ENCODE peak calls at places on chromosomes 16 and 17, in five cellular contexts. One of them, this sample, is unnamed.

GRCh38 chr16:69564845-69565610 is 738 bp upstream of the NFAT5 start:
- DNase-seq in CD8-positive, alpha-beta T cell: no peak
- DNase-seq in uterus: no peak
- DNase-seq in epithelial cell of esophagus: no peak
- DNase-seq in left lung: no peak
- DNase-seq in this sample: no peak

GRCh38 chr17:48970224-48970623 is 1.8 kb upstream of the GIP start:
- DNase-seq in CD8-positive, alpha-beta T cell: no peak
- DNase-seq in left lung: no peak
- DNase-seq in uterus: no peak
- DNase-seq in epithelial cell of esophagus: no peak
- DNase-seq in this sample: no peak

GRCh38 chr16:3787924-3788661 is 70.8 kb upstream of the TRAP1 start:
- DNase-seq in uterus: no peak
- DNase-seq in epithelial cell of esophagus: no peak
- DNase-seq in CD8-positive, alpha-beta T cell: no peak
- DNase-seq in left lung: no peak
- DNase-seq in this sample: no peak

GRCh38 chr17:15467592-15467991 is at the start of gene CDRT4:
- DNase-seq in uterus: no peak
- DNase-seq in epithelial cell of esophagus: no peak
- DNase-seq in left lung: no peak
- DNase-seq in CD8-positive, alpha-beta T cell: no peak
- DNase-seq in this sample: no peak

GRCh38 chr16:65409505-65409904 is 287.6 kb upstream of the CDH11 start:
- DNase-seq in epithelial cell of esophagus: peak; percentile 73
- DNase-seq in left lung: no peak
- DNase-seq in uterus: no peak
- DNase-seq in CD8-positive, alpha-beta T cell: no peak
- DNase-seq in this sample: peak; percentile 21

GRCh38 chr17:64707077-64707591 is 45.0 kb upstream of the SMURF2 start:
- DNase-seq in uterus: peak; percentile 87
- DNase-seq in CD8-positive, alpha-beta T cell: no peak
- DNase-seq in epithelial cell of esophagus: peak; percentile 99
- DNase-seq in left lung: peak; percentile 92
- DNase-seq in this sample: peak; percentile 99

GRCh38 chr17:8408371-8408770 is 10.7 kb upstream of the RNF222 start:
- DNase-seq in CD8-positive, alpha-beta T cell: no peak
- DNase-seq in epithelial cell of esophagus: peak; percentile 81
- DNase-seq in left lung: peak; percentile 81
- DNase-seq in uterus: no peak
- DNase-seq in this sample: no peak

GRCh38 chr17:3475812-3476686 is at the start of gene ASPA:
- DNase-seq in uterus: no peak
- DNase-seq in CD8-positive, alpha-beta T cell: no peak
- DNase-seq in epithelial cell of esophagus: peak; percentile 18
- DNase-seq in left lung: no peak
- DNase-seq in this sample: no peak

GRCh38 chr17:45936610-45937009 is 42.3 kb downstream of the MAPT start:
- DNase-seq in epithelial cell of esophagus: no peak
- DNase-seq in left lung: no peak
- DNase-seq in CD8-positive, alpha-beta T cell: no peak
- DNase-seq in uterus: no peak
- DNase-seq in this sample: no peak

GRCh38 chr17:40191237-40192208 is 14.3 kb downstream of the RAPGEFL1 start:
- DNase-seq in uterus: peak; percentile 86
- DNase-seq in CD8-positive, alpha-beta T cell: peak; percentile 48
- DNase-seq in epithelial cell of esophagus: peak; percentile 76
- DNase-seq in left lung: peak; percentile 90
- DNase-seq in this sample: peak; percentile 71

GRCh38 chr17:76081295-76082210 is 2.6 kb downstream of the ZACN start:
- DNase-seq in CD8-positive, alpha-beta T cell: no peak
- DNase-seq in uterus: no peak
- DNase-seq in epithelial cell of esophagus: no peak
- DNase-seq in left lung: no peak
- DNase-seq in this sample: no peak

GRCh38 chr17:45394001-45394912 is 38.4 kb downstream of the ARHGAP27 start:
- DNase-seq in uterus: no peak
- DNase-seq in left lung: no peak
- DNase-seq in CD8-positive, alpha-beta T cell: no peak
- DNase-seq in epithelial cell of esophagus: no peak
- DNase-seq in this sample: no peak

GRCh38 chr17:71118039-71118438 is 948.7 kb downstream of the KCNJ2 start:
- DNase-seq in CD8-positive, alpha-beta T cell: no peak
- DNase-seq in epithelial cell of esophagus: peak; percentile 64
- DNase-seq in left lung: no peak
- DNase-seq in uterus: no peak
- DNase-seq in this sample: no peak

GRCh38 chr17:65730711-65731169 is 169.3 kb upstream of the AXIN2 start:
- DNase-seq in uterus: no peak
- DNase-seq in left lung: no peak
- DNase-seq in CD8-positive, alpha-beta T cell: no peak
- DNase-seq in epithelial cell of esophagus: no peak
- DNase-seq in this sample: no peak

GRCh38 chr17:60102632-60103047 is 23.9 kb upstream of the HEATR6 start:
- DNase-seq in left lung: peak; percentile 91
- DNase-seq in uterus: no peak
- DNase-seq in CD8-positive, alpha-beta T cell: no peak
- DNase-seq in epithelial cell of esophagus: peak; percentile 70
- DNase-seq in this sample: peak; percentile 55

GRCh38 chr16:25143898-25144297 is 32.4 kb downstream of the LCMT1 start:
- DNase-seq in left lung: no peak
- DNase-seq in uterus: no peak
- DNase-seq in CD8-positive, alpha-beta T cell: no peak
- DNase-seq in epithelial cell of esophagus: peak; percentile 11
- DNase-seq in this sample: no peak

GRCh38 chr17:41692722-41693521 is 4.2 kb downstream of the EIF1 start:
- DNase-seq in uterus: no peak
- DNase-seq in left lung: no peak
- DNase-seq in epithelial cell of esophagus: peak; percentile 54
- DNase-seq in CD8-positive, alpha-beta T cell: no peak
- DNase-seq in this sample: no peak

GRCh38 chr16:67390816-67391423 is 2.4 kb downstream of the TPPP3 start:
- DNase-seq in CD8-positive, alpha-beta T cell: no peak
- DNase-seq in uterus: no peak
- DNase-seq in left lung: no peak
- DNase-seq in epithelial cell of esophagus: no peak
- DNase-seq in this sample: no peak

GRCh38 chr17:2218426-2218825 is 85.2 kb downstream of the SMG6 start:
- DNase-seq in left lung: no peak
- DNase-seq in CD8-positive, alpha-beta T cell: no peak
- DNase-seq in epithelial cell of esophagus: peak; percentile 99
- DNase-seq in uterus: no peak
- DNase-seq in this sample: no peak

GRCh38 chr17:78781339-78782304 is at the start of gene CYTH1:
- DNase-seq in epithelial cell of esophagus: peak; percentile 34
- DNase-seq in uterus: peak; percentile 44
- DNase-seq in CD8-positive, alpha-beta T cell: no peak
- DNase-seq in left lung: peak; percentile 93
- DNase-seq in this sample: no peak

GRCh38 chr16:12002447-12003006 is 26.0 kb downstream of the SNX29 start:
- DNase-seq in CD8-positive, alpha-beta T cell: no peak
- DNase-seq in uterus: peak; percentile 15
- DNase-seq in epithelial cell of esophagus: peak; percentile 10
- DNase-seq in left lung: no peak
- DNase-seq in this sample: peak; percentile 18

GRCh38 chr16:58801838-58802237 is 67.7 kb upstream of the GOT2 start:
- DNase-seq in left lung: no peak
- DNase-seq in uterus: no peak
- DNase-seq in epithelial cell of esophagus: no peak
- DNase-seq in CD8-positive, alpha-beta T cell: no peak
- DNase-seq in this sample: no peak

GRCh38 chr17:68356520-68356919 is 65.2 kb downstream of the ARSG start:
- DNase-seq in CD8-positive, alpha-beta T cell: peak; percentile 44
- DNase-seq in epithelial cell of esophagus: no peak
- DNase-seq in left lung: no peak
- DNase-seq in uterus: no peak
- DNase-seq in this sample: no peak

GRCh38 chr16:86883583-86884188 is 305.3 kb downstream of the FOXL1 start:
- DNase-seq in uterus: no peak
- DNase-seq in CD8-positive, alpha-beta T cell: no peak
- DNase-seq in left lung: no peak
- DNase-seq in epithelial cell of esophagus: no peak
- DNase-seq in this sample: no peak

GRCh38 chr17:80427366-80428282 is 12.7 kb downstream of the ENDOV start:
- DNase-seq in left lung: peak; percentile 74
- DNase-seq in uterus: no peak
- DNase-seq in epithelial cell of esophagus: no peak
- DNase-seq in CD8-positive, alpha-beta T cell: no peak
- DNase-seq in this sample: no peak

GRCh38 chr16:87647431-87648185 is 45.3 kb downstream of the JPH3 start:
- DNase-seq in uterus: no peak
- DNase-seq in epithelial cell of esophagus: no peak
- DNase-seq in CD8-positive, alpha-beta T cell: no peak
- DNase-seq in left lung: peak; percentile 75
- DNase-seq in this sample: no peak

GRCh38 chr16:23871924-23872323 is 36.1 kb downstream of the PRKCB start:
- DNase-seq in left lung: no peak
- DNase-seq in epithelial cell of esophagus: no peak
- DNase-seq in uterus: no peak
- DNase-seq in CD8-positive, alpha-beta T cell: no peak
- DNase-seq in this sample: no peak

GRCh38 chr16:23876256-23876896 is 40.6 kb downstream of the PRKCB start:
- DNase-seq in uterus: no peak
- DNase-seq in epithelial cell of esophagus: no peak
- DNase-seq in left lung: no peak
- DNase-seq in CD8-positive, alpha-beta T cell: no peak
- DNase-seq in this sample: no peak

GRCh38 chr16:23879735-23880373 is 44.1 kb downstream of the PRKCB start:
- DNase-seq in left lung: no peak
- DNase-seq in epithelial cell of esophagus: no peak
- DNase-seq in uterus: no peak
- DNase-seq in CD8-positive, alpha-beta T cell: no peak
- DNase-seq in this sample: no peak

GRCh38 chr16:23877107-23878070 is 41.6 kb downstream of the PRKCB start:
- DNase-seq in uterus: no peak
- DNase-seq in epithelial cell of esophagus: no peak
- DNase-seq in left lung: no peak
- DNase-seq in CD8-positive, alpha-beta T cell: no peak
- DNase-seq in this sample: no peak

GRCh38 chr16:23874613-23875294 is 39.0 kb downstream of the PRKCB start:
- DNase-seq in epithelial cell of esophagus: peak; percentile 4
- DNase-seq in uterus: no peak
- DNase-seq in CD8-positive, alpha-beta T cell: no peak
- DNase-seq in left lung: no peak
- DNase-seq in this sample: no peak
- TF ChIP-seq CTCF in epithelial cell of esophagus: no peak
- TF ChIP-seq CTCF in uterus: no peak
- TF ChIP-seq CTCF in CD8-positive, alpha-beta T cell: no peak
- TF ChIP-seq CTCF in left lung: no peak
- TF ChIP-seq CTCF in this sample: no peak

GRCh38 chr17:73297934-73298861 is 13.6 kb downstream of the CDC42EP4 start:
- DNase-seq in uterus: no peak
- DNase-seq in CD8-positive, alpha-beta T cell: no peak
- DNase-seq in left lung: no peak
- DNase-seq in epithelial cell of esophagus: no peak
- DNase-seq in this sample: no peak

GRCh38 chr17:73300392-73300791 is 11.4 kb downstream of the CDC42EP4 start:
- DNase-seq in CD8-positive, alpha-beta T cell: no peak
- DNase-seq in left lung: no peak
- DNase-seq in uterus: no peak
- DNase-seq in epithelial cell of esophagus: no peak
- DNase-seq in this sample: no peak

GRCh38 chr17:73304438-73304837 is 7.4 kb downstream of the CDC42EP4 start:
- DNase-seq in CD8-positive, alpha-beta T cell: no peak
- DNase-seq in left lung: no peak
- DNase-seq in epithelial cell of esophagus: no peak
- DNase-seq in uterus: no peak
- DNase-seq in this sample: no peak

GRCh38 chr17:73302189-73302588 is 9.6 kb downstream of the CDC42EP4 start:
- DNase-seq in CD8-positive, alpha-beta T cell: no peak
- DNase-seq in left lung: no peak
- DNase-seq in epithelial cell of esophagus: no peak
- DNase-seq in uterus: no peak
- DNase-seq in this sample: no peak

DNA sequence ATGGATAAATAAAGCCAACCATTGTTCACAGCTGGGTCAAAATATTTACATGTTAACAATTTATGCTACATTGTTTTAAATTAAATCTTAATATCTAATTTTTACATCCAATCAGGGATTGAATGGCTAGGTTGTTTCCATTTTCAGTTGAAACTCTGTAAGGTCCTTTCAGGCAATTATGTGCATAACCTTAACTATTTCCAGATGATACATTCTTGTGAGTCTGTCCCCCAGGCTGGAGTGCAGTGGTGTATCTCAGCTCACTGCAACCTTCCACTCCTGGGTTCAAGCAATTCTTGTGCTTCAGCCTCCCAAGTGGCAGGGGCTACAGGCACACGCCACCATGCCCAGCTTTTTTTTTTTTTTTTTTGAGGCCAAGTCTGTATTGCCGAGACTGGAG is 10.4 kb downstream of the CDC42EP4 start:
- DNase-seq in CD8-positive, alpha-beta T cell: no peak
- DNase-seq in epithelial cell of esophagus: no peak
- DNase-seq in left lung: no peak
- DNase-seq in uterus: no peak
- DNase-seq in this sample: no peak
- TF ChIP-seq CTCF in CD8-positive, alpha-beta T cell: no peak
- TF ChIP-seq CTCF in epithelial cell of esophagus: no peak
- TF ChIP-seq CTCF in left lung: no peak
- TF ChIP-seq CTCF in uterus: no peak
- TF ChIP-seq CTCF in this sample: no peak

GRCh38 chr17:19867094-19867653 is 562 bp downstream of the ULK2 start:
- DNase-seq in uterus: peak; percentile 72
- DNase-seq in left lung: peak; percentile 91
- DNase-seq in CD8-positive, alpha-beta T cell: peak; percentile 29
- DNase-seq in epithelial cell of esophagus: peak; percentile 68
- DNase-seq in this sample: peak; percentile 27

GRCh38 chr17:19867654-19868395 is at the start of gene ULK2:
- DNase-seq in left lung: peak; percentile 90
- DNase-seq in uterus: peak; percentile 51
- DNase-seq in epithelial cell of esophagus: peak; percentile 75
- DNase-seq in CD8-positive, alpha-beta T cell: peak; percentile 34
- DNase-seq in this sample: peak; percentile 6
- TF ChIP-seq CTCF in left lung: no peak
- TF ChIP-seq CTCF in uterus: no peak
- TF ChIP-seq CTCF in epithelial cell of esophagus: no peak
- TF ChIP-seq CTCF in CD8-positive, alpha-beta T cell: no peak
- TF ChIP-seq CTCF in this sample: no peak

DNA sequence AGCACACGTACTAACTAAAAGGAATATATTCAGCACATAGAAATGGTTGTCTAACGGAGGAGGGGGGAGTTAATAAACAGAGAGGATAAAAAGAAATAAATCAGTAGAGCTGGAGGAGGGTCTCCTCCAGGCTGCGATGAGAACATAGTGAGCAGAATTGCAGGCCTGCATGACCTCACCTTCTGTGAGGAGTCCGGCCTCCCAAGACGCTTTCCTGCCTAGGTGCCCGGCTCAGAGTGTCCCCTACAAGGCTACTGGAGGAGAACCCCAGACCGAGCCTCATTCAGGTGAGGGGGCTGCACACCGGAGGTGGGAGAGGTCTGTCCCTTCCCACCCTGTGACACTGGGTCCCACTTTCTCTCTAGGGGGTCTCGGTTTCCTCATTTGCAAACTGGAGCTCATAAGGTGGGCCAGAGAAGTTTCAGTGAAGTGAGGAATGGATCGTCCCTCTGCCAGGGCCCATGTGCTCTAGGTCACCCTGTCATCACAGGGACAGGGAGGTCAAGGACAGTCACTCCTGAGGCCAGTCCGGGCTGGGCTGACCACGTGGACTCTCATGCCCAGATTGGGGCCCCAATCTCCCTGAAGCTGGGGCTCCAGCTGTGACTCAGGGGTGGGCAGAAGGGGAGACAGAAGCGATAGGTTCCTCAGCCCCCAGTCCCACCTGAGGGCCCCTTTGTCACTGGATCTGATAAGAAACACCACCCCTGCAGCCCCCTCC is 3.3 kb upstream of the HBM start:
- DNase-seq in epithelial cell of esophagus: no peak
- DNase-seq in left lung: no peak
- DNase-seq in CD8-positive, alpha-beta T cell: no peak
- DNase-seq in uterus: no peak
- DNase-seq in this sample: no peak
- TF ChIP-seq CTCF in epithelial cell of esophagus: no peak
- TF ChIP-seq CTCF in left lung: no peak
- TF ChIP-seq CTCF in CD8-positive, alpha-beta T cell: no peak
- TF ChIP-seq CTCF in uterus: no peak
- TF ChIP-seq CTCF in this sample: no peak